ENCODE peak calls at places on chromosomes 7 and 10, in six cellular contexts. One of them, this sample, is unnamed.

GRCh38 chr7:106964455-106964854 is 80.0 kb upstream of the PRKAR2B start:
- DNase-seq in heart left ventricle: no peak
- DNase-seq in ovary: no peak
- DNase-seq in fibroblast of lung: no peak
- DNase-seq in Panc1: no peak
- DNase-seq in AG04450: no peak
- DNase-seq in this sample: no peak

GRCh38 chr10:85600026-85600743 is 766.4 kb downstream of the GRID1 start:
- DNase-seq in heart left ventricle: no peak
- DNase-seq in Panc1: no peak
- DNase-seq in AG04450: no peak
- DNase-seq in fibroblast of lung: no peak
- DNase-seq in ovary: no peak
- DNase-seq in this sample: no peak

GRCh38 chr10:91762878-91763277 is 35.3 kb upstream of the TNKS2 start:
- DNase-seq in ovary: no peak
- DNase-seq in heart left ventricle: no peak
- DNase-seq in AG04450: no peak
- DNase-seq in fibroblast of lung: no peak
- DNase-seq in Panc1: no peak
- DNase-seq in this sample: no peak

GRCh38 chr10:119817991-119818888 is 54.4 kb downstream of the MCMBP start:
- DNase-seq in Panc1: no peak
- DNase-seq in heart left ventricle: peak; percentile 73
- DNase-seq in fibroblast of lung: peak; percentile 71
- DNase-seq in AG04450: peak; percentile 13
- DNase-seq in ovary: peak; percentile 88
- DNase-seq in this sample: peak; percentile 19

GRCh38 chr10:114396455-114396854 is 7.8 kb downstream of the AFAP1L2 start:
- DNase-seq in AG04450: no peak
- DNase-seq in fibroblast of lung: no peak
- DNase-seq in heart left ventricle: no peak
- DNase-seq in Panc1: no peak
- DNase-seq in ovary: no peak
- DNase-seq in this sample: no peak

GRCh38 chr10:85597006-85597405 is 769.6 kb downstream of the GRID1 start:
- DNase-seq in Panc1: no peak
- DNase-seq in ovary: no peak
- DNase-seq in fibroblast of lung: no peak
- DNase-seq in AG04450: no peak
- DNase-seq in heart left ventricle: no peak
- DNase-seq in this sample: no peak

GRCh38 chr10:5679606-5680005 is 5.0 kb upstream of the TASOR2 start:
- DNase-seq in ovary: no peak
- DNase-seq in Panc1: no peak
- DNase-seq in heart left ventricle: no peak
- DNase-seq in fibroblast of lung: peak; percentile 39
- DNase-seq in AG04450: no peak
- DNase-seq in this sample: no peak

GRCh38 chr7:121872831-121873764 is at the start of gene PTPRZ1:
- DNase-seq in heart left ventricle: no peak
- DNase-seq in ovary: peak; percentile 39
- DNase-seq in Panc1: no peak
- DNase-seq in fibroblast of lung: peak; percentile 34
- DNase-seq in AG04450: no peak
- DNase-seq in this sample: no peak

GRCh38 chr10:96454184-96454583 is 59.5 kb downstream of the TLL2 start:
- DNase-seq in AG04450: no peak
- DNase-seq in ovary: no peak
- DNase-seq in fibroblast of lung: no peak
- DNase-seq in heart left ventricle: no peak
- DNase-seq in Panc1: no peak
- DNase-seq in this sample: no peak

GRCh38 chr7:151302531-151302930 is 39.1 kb upstream of the NUB1 start:
- DNase-seq in AG04450: no peak
- DNase-seq in ovary: no peak
- DNase-seq in Panc1: no peak
- DNase-seq in heart left ventricle: no peak
- DNase-seq in fibroblast of lung: no peak
- DNase-seq in this sample: no peak

GRCh38 chr7:5533821-5534367 is 110.3 kb upstream of the TNRC18 start:
- DNase-seq in heart left ventricle: no peak
- DNase-seq in ovary: no peak
- DNase-seq in Panc1: no peak
- DNase-seq in fibroblast of lung: no peak
- DNase-seq in AG04450: no peak
- DNase-seq in this sample: no peak

GRCh38 chr10:5723692-5724091 is 39.1 kb downstream of the TASOR2 start:
- DNase-seq in ovary: no peak
- DNase-seq in fibroblast of lung: no peak
- DNase-seq in Panc1: no peak
- DNase-seq in heart left ventricle: no peak
- DNase-seq in AG04450: no peak
- DNase-seq in this sample: no peak

GRCh38 chr7:55158541-55158940 is 139.7 kb downstream of the EGFR start:
- DNase-seq in ovary: no peak
- DNase-seq in heart left ventricle: no peak
- DNase-seq in Panc1: no peak
- DNase-seq in AG04450: no peak
- DNase-seq in fibroblast of lung: peak; percentile 86
- DNase-seq in this sample: no peak

GRCh38 chr7:13057462-13058200 is 370.2 kb downstream of the ARL4A start:
- DNase-seq in AG04450: no peak
- DNase-seq in fibroblast of lung: no peak
- DNase-seq in ovary: no peak
- DNase-seq in Panc1: no peak
- DNase-seq in heart left ventricle: no peak
- DNase-seq in this sample: no peak

GRCh38 chr10:119177708-119178370 is 773 bp downstream of the PRDX3 start:
- DNase-seq in Panc1: no peak
- DNase-seq in heart left ventricle: no peak
- DNase-seq in ovary: no peak
- DNase-seq in fibroblast of lung: no peak
- DNase-seq in AG04450: no peak
- DNase-seq in this sample: no peak

GRCh38 chr7:66075590-66076458 is at the start of gene ASL:
- DNase-seq in fibroblast of lung: peak; percentile 89
- DNase-seq in AG04450: peak; percentile 57
- DNase-seq in heart left ventricle: peak; percentile 97
- DNase-seq in Panc1: no peak
- DNase-seq in ovary: peak; percentile 94
- DNase-seq in this sample: peak; percentile 32

GRCh38 chr7:86653919-86654659 is 10.4 kb downstream of the GRM3 start:
- DNase-seq in AG04450: no peak
- DNase-seq in heart left ventricle: peak; percentile 26
- DNase-seq in fibroblast of lung: peak; percentile 3
- DNase-seq in Panc1: no peak
- DNase-seq in ovary: no peak
- DNase-seq in this sample: no peak

GRCh38 chr7:42790196-42790595 is 121.7 kb downstream of the C7orf25 start:
- DNase-seq in fibroblast of lung: peak; percentile 22
- DNase-seq in Panc1: no peak
- DNase-seq in heart left ventricle: no peak
- DNase-seq in AG04450: no peak
- DNase-seq in ovary: no peak
- DNase-seq in this sample: no peak

GRCh38 chr10:125633517-125633999 is 49.4 kb downstream of the TEX36 start:
- DNase-seq in heart left ventricle: no peak
- DNase-seq in AG04450: no peak
- DNase-seq in ovary: no peak
- DNase-seq in fibroblast of lung: peak; percentile 56
- DNase-seq in Panc1: no peak
- DNase-seq in this sample: no peak

GRCh38 chr10:91709394-91709798 is 76.5 kb upstream of the PPP1R3C start:
- DNase-seq in ovary: no peak
- DNase-seq in AG04450: no peak
- DNase-seq in fibroblast of lung: peak; percentile 67
- DNase-seq in Panc1: no peak
- DNase-seq in heart left ventricle: no peak
- DNase-seq in this sample: no peak

GRCh38 chr10:112797221-112797620 is 152.8 kb upstream of the TCF7L2 start:
- DNase-seq in heart left ventricle: no peak
- DNase-seq in ovary: no peak
- DNase-seq in Panc1: no peak
- DNase-seq in fibroblast of lung: no peak
- DNase-seq in AG04450: no peak
- DNase-seq in this sample: no peak

GRCh38 chr7:54878339-54878738 is 119.3 kb upstream of the SEC61G start:
- DNase-seq in ovary: no peak
- DNase-seq in AG04450: no peak
- DNase-seq in heart left ventricle: no peak
- DNase-seq in Panc1: no peak
- DNase-seq in fibroblast of lung: peak; percentile 10
- DNase-seq in this sample: no peak

GRCh38 chr7:32347244-32347828 is 142.8 kb downstream of the LSM5 start:
- DNase-seq in AG04450: no peak
- DNase-seq in fibroblast of lung: peak; percentile 1
- DNase-seq in heart left ventricle: no peak
- DNase-seq in ovary: no peak
- DNase-seq in Panc1: peak; percentile 12
- DNase-seq in this sample: no peak

GRCh38 chr10:4283841-4284610 is 499.0 kb upstream of the KLF6 start:
- DNase-seq in AG04450: peak; percentile 51
- DNase-seq in heart left ventricle: peak; percentile 82
- DNase-seq in Panc1: no peak
- DNase-seq in fibroblast of lung: peak; percentile 56
- DNase-seq in ovary: peak; percentile 67
- DNase-seq in this sample: no peak

DNA sequence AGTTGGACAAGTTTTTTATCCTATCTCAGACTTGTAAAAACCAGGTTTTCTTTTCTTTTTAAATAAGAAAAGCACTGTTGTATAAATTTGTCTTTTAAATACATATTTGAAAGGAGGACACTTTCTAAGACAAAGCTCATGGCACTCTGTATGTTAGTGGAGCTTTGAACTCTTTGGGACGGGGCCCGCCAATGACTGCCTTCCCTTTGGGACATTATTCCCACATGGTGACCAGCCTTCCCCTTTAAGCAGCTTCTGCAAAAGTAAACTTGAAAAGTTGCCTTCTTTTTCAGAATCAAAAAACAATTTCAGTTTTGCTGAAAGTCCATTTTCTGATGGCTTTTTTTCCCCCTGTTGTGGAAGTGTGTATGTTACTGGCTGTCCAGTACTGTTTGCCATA is 1.8 kb downstream of the CUX1 start:
- DNase-seq in Panc1: no peak
- DNase-seq in AG04450: no peak
- DNase-seq in fibroblast of lung: no peak
- DNase-seq in ovary: no peak
- DNase-seq in heart left ventricle: no peak
- DNase-seq in this sample: no peak
- H3K4me3 ChIP-seq in Panc1: no peak overlapping the region
- H3K4me3 ChIP-seq in AG04450: no peak overlapping the region
- H3K4me3 ChIP-seq in fibroblast of lung: no peak overlapping the region
- H3K4me3 ChIP-seq in ovary: no peak overlapping the region
- H3K4me3 ChIP-seq in heart left ventricle: no peak overlapping the region
- H3K4me3 ChIP-seq in this sample: no peak overlapping the region

GRCh38 chr10:33612116-33612515 is 277.6 kb upstream of the NRP1 start:
- DNase-seq in Panc1: no peak
- DNase-seq in ovary: no peak
- DNase-seq in heart left ventricle: no peak
- DNase-seq in AG04450: no peak
- DNase-seq in fibroblast of lung: peak; percentile 21
- DNase-seq in this sample: peak; percentile 28
- H3K4me3 ChIP-seq in Panc1: no peak overlapping the region
- H3K4me3 ChIP-seq in ovary: no peak overlapping the region
- H3K4me3 ChIP-seq in heart left ventricle: no peak overlapping the region
- H3K4me3 ChIP-seq in AG04450: no peak overlapping the region
- H3K4me3 ChIP-seq in fibroblast of lung: peak overlapping the region; percentile 8
- H3K4me3 ChIP-seq in this sample: no peak overlapping the region

GRCh38 chr10:120981601-120982381 is 130.6 kb downstream of the WDR11 start:
- DNase-seq in Panc1: no peak
- DNase-seq in heart left ventricle: no peak
- DNase-seq in AG04450: no peak
- DNase-seq in fibroblast of lung: no peak
- DNase-seq in ovary: no peak
- DNase-seq in this sample: no peak

GRCh38 chr10:120983721-120984120 is 132.6 kb downstream of the WDR11 start:
- DNase-seq in heart left ventricle: no peak
- DNase-seq in fibroblast of lung: no peak
- DNase-seq in AG04450: no peak
- DNase-seq in Panc1: no peak
- DNase-seq in ovary: no peak
- DNase-seq in this sample: no peak

GRCh38 chr10:120980316-120980975 is 129.3 kb downstream of the WDR11 start:
- DNase-seq in Panc1: no peak
- DNase-seq in fibroblast of lung: no peak
- DNase-seq in AG04450: no peak
- DNase-seq in ovary: no peak
- DNase-seq in heart left ventricle: no peak
- DNase-seq in this sample: no peak

GRCh38 chr10:120984221-120984620 is 133.1 kb downstream of the WDR11 start:
- DNase-seq in Panc1: no peak
- DNase-seq in ovary: no peak
- DNase-seq in fibroblast of lung: no peak
- DNase-seq in heart left ventricle: no peak
- DNase-seq in AG04450: no peak
- DNase-seq in this sample: no peak

DNA sequence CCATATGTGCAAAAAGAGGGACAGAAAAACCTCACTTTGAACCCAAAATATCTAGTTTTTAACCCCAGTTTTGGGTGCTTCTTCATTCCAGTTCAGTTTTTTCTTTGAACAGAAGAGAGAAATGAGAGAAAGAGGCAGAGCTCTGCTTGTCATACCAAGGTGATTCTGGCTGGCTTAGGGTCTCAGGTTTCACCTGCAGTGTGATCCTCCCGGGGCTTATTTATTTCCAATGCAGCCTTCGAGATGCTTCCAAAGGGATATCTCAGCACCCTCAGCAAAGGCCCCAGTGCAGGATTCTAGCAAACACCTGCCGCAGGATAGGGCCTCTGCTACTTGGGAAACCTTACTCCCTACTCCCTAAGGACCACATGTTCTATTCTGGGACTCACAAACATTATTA is 131.3 kb downstream of the WDR11 start:
- DNase-seq in AG04450: no peak
- DNase-seq in fibroblast of lung: no peak
- DNase-seq in ovary: no peak
- DNase-seq in heart left ventricle: no peak
- DNase-seq in Panc1: no peak
- DNase-seq in this sample: no peak
- H3K4me3 ChIP-seq in AG04450: no peak overlapping the region
- H3K4me3 ChIP-seq in fibroblast of lung: no peak overlapping the region
- H3K4me3 ChIP-seq in ovary: no peak overlapping the region
- H3K4me3 ChIP-seq in heart left ventricle: no peak overlapping the region
- H3K4me3 ChIP-seq in Panc1: no peak overlapping the region
- H3K4me3 ChIP-seq in this sample: no peak overlapping the region

DNA sequence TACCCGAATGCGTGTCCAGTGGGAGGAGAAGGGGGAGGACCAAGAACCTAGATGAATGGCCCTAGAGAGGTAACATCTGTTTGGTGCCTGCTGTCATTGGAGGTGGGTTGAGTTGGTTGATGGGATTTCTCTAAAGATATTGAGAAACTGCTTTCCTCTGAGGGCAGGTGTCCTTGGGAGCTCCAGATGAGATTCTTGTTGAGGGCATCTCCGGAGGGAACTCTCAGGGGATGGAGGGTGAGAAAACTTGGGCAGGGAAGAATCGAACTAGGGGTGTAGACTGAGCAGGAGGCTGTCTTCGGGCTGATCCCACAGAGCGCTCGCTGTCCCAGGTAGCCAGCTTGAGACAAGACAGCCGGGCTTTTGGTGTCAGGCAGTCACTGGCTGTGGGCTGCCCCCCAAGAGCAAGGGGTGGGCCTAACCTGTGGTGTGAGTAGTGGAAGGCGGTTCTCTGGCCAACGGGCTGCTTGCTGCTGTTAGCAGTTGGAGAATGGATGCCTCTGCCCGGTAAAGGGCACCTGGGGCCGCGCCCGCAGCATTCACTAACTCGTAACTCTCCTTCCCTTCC is 3.7 kb downstream of the IRF5 start:
- DNase-seq in ovary: no peak
- DNase-seq in fibroblast of lung: no peak
- DNase-seq in AG04450: no peak
- DNase-seq in Panc1: no peak
- DNase-seq in heart left ventricle: no peak
- DNase-seq in this sample: no peak
- H3K4me3 ChIP-seq in ovary: no peak overlapping the region
- H3K4me3 ChIP-seq in fibroblast of lung: no peak overlapping the region
- H3K4me3 ChIP-seq in AG04450: no peak overlapping the region
- H3K4me3 ChIP-seq in Panc1: no peak overlapping the region
- H3K4me3 ChIP-seq in heart left ventricle: no peak overlapping the region
- H3K4me3 ChIP-seq in this sample: no peak overlapping the region